ENCODE peak calls at places on chromosome X, in eight cellular contexts. K, B, W, R, I, G, P and A are unnamed samples.

GRCh38 chrX:50635811-50636365 is 165.3 kb upstream of the DGKK start:
- DNase-seq in K (no peak), B (no peak), W (no peak), R (no peak), I (no peak), G (no peak), P (no peak), A (no peak)

GRCh38 chrX:119218198-119218597 is 17.9 kb upstream of the PGRMC1 start:
- DNase-seq in K (no peak), B (no peak), W (no peak), R (no peak), I (no peak), G (peak; percentile 37), P (no peak), A (no peak)

GRCh38 chrX:154490021-154490413 is 412 bp downstream of the SLC10A3 start:
- DNase-seq in K (no peak), B (no peak), W (peak; percentile 55), R (no peak), I (peak; percentile 28), G (peak; percentile 70), P (no peak), A (peak; percentile 62)

GRCh38 chrX:115589419-115589818 is 28.4 kb downstream of the PLS3 start:
- DNase-seq in K (no peak), B (no peak), W (no peak), R (no peak), I (no peak), G (no peak), P (no peak), A (no peak)

GRCh38 chrX:95949588-95949987 is 735.1 kb upstream of the DIAPH2 start:
- DNase-seq in K (no peak), B (no peak), W (no peak), R (no peak), I (no peak), G (no peak), P (no peak), A (no peak)

GRCh38 chrX:108261541-108262218 is 170.1 kb downstream of the ATG4A start:
- DNase-seq in K (no peak), B (no peak), W (no peak), R (no peak), I (no peak), G (peak; percentile 55), P (peak; percentile 81), A (no peak)

GRCh38 chrX:80721186-80721585 is 88.5 kb downstream of the BRWD3 start:
- DNase-seq in K (no peak), B (no peak), W (no peak), R (no peak), I (no peak), G (no peak), P (no peak), A (no peak)

GRCh38 chrX:136259543-136259942 is 8.3 kb upstream of the MAP7D3 start:
- DNase-seq in K (no peak), B (no peak), W (peak; percentile 56), R (no peak), I (no peak), G (peak; percentile 81), P (no peak), A (no peak)

GRCh38 chrX:145506225-145506624 is 258.9 kb downstream of the SPANXN1 start:
- DNase-seq in K (no peak), B (no peak), W (no peak), R (no peak), I (no peak), G (no peak), P (no peak), A (no peak)

GRCh38 chrX:37302569-37302968 is 46.6 kb upstream of the PRRG1 start:
- DNase-seq in K (no peak), B (no peak), W (no peak), R (no peak), I (no peak), G (peak; percentile 6), P (no peak), A (no peak)

GRCh38 chrX:80755174-80755573 is 54.5 kb downstream of the BRWD3 start:
- DNase-seq in K (no peak), B (no peak), W (no peak), R (no peak), I (no peak), G (no peak), P (no peak), A (no peak)

GRCh38 chrX:1932231-1932630 is 317.4 kb downstream of the ASMT start:
- DNase-seq in K (no peak), B (no peak), W (no peak), R (no peak), I (no peak), G (no peak), P (no peak), A (no peak)

GRCh38 chrX:7542566-7542965 is 300.4 kb upstream of the VCX start:
- DNase-seq in K (no peak), B (no peak), W (no peak), R (no peak), I (no peak), G (no peak), P (no peak), A (no peak)

GRCh38 chrX:17655232-17656034 is 81.9 kb upstream of the SCML1 start:
- DNase-seq in K (no peak), B (no peak), W (no peak), R (no peak), I (no peak), G (no peak), P (no peak), A (no peak)

GRCh38 chrX:135707880-135708279 is 5.6 kb upstream of the CT45A1 start:
- DNase-seq in K (no peak), B (no peak), W (no peak), R (no peak), I (no peak), G (peak; percentile 29), P (no peak), A (no peak)

GRCh38 chrX:153647461-153648357 is 706 bp downstream of the DUSP9 start:
- DNase-seq in K (no peak), B (no peak), W (no peak), R (no peak), I (no peak), G (no peak), P (no peak), A (no peak)

GRCh38 chrX:14029425-14030247 is at the start of gene GEMIN8:
- DNase-seq in K (peak; percentile 89), B (peak; percentile 93), W (peak; percentile 86), R (peak; percentile 76), I (peak; percentile 84), G (peak; percentile 88), P (peak; percentile 67), A (peak; percentile 87)

GRCh38 chrX:1673337-1673736 is 58.5 kb downstream of the ASMT start:
- DNase-seq in K (no peak), B (no peak), W (peak; percentile 44), R (no peak), I (no peak), G (peak; percentile 23), P (no peak), A (no peak)

GRCh38 chrX:69607616-69608015 is 8.3 kb upstream of the EDA start:
- DNase-seq in K (no peak), B (no peak), W (no peak), R (no peak), I (no peak), G (no peak), P (no peak), A (no peak)

GRCh38 chrX:135435139-135435922 is 13.6 kb downstream of the SMIM10L2A start:
- DNase-seq in K (no peak), B (no peak), W (no peak), R (no peak), I (no peak), G (no peak), P (no peak), A (no peak)

GRCh38 chrX:98380556-98380955 is 1496.8 kb downstream of the RPA4 start:
- DNase-seq in K (no peak), B (no peak), W (no peak), R (no peak), I (no peak), G (no peak), P (no peak), A (no peak)

GRCh38 chrX:106481341-106481740 is 130.4 kb upstream of the RADX start:
- DNase-seq in K (peak; percentile 12), B (no peak), W (peak; percentile 2), R (no peak), I (peak; percentile 7), G (peak; percentile 59), P (peak; percentile 1), A (no peak)

GRCh38 chrX:153517421-153517820 is at the start of gene ATP2B3:
- DNase-seq in K (no peak), B (no peak), W (no peak), R (no peak), I (no peak), G (no peak), P (no peak), A (no peak)

GRCh38 chrX:148629435-148629834 is 129.0 kb downstream of the AFF2 start:
- DNase-seq in K (no peak), B (no peak), W (no peak), R (no peak), I (no peak), G (no peak), P (no peak), A (no peak)

GRCh38 chrX:23884427-23885024 is 23.2 kb downstream of the APOO start:
- DNase-seq in K (no peak), B (no peak), W (peak; percentile 72), R (no peak), I (no peak), G (peak; percentile 85), P (no peak), A (no peak)

GRCh38 chrX:109384569-109385174 is 97.2 kb downstream of the GUCY2F start:
- DNase-seq in K (no peak), B (no peak), W (peak; percentile 16), R (no peak), I (no peak), G (peak; percentile 34), P (no peak), A (no peak)